ENCODE peak calls at places on chromosomes 1 and 21, in four cellular contexts. One of them, this sample, is unnamed.

GRCh38 chr1:47333922-47334764 is 553 bp downstream of the CMPK1 start:
- DNase-seq in H9: peak
- DNase-seq in nucleus accumbens: peak
- DNase-seq in HFFc6: peak
- DNase-seq in this sample: peak

GRCh38 chr1:50976890-50977574 is 7.0 kb downstream of the CDKN2C start:
- DNase-seq in HFFc6: peak
- DNase-seq in nucleus accumbens: peak
- DNase-seq in H9: peak
- DNase-seq in this sample: no peak

GRCh38 chr1:114032271-114033218 is 53.3 kb downstream of the OLFML3 start:
- DNase-seq in HFFc6: peak
- DNase-seq in nucleus accumbens: no peak
- DNase-seq in H9: peak
- DNase-seq in this sample: no peak

GRCh38 chr1:110393286-110393685 is 2.5 kb upstream of the SLC16A4 start:
- DNase-seq in HFFc6: no peak
- DNase-seq in H9: no peak
- DNase-seq in nucleus accumbens: no peak
- DNase-seq in this sample: no peak

GRCh38 chr1:29416825-29417557 is 180.7 kb downstream of the PTPRU start:
- DNase-seq in nucleus accumbens: no peak
- DNase-seq in HFFc6: no peak
- DNase-seq in H9: no peak
- DNase-seq in this sample: no peak

GRCh38 chr1:7993593-7994479 is 32.3 kb downstream of the ERRFI1 start:
- DNase-seq in HFFc6: peak
- DNase-seq in H9: no peak
- DNase-seq in nucleus accumbens: no peak
- DNase-seq in this sample: no peak

GRCh38 chr21:24225432-24225831 is 1381.8 kb downstream of the MRPL39 start:
- DNase-seq in H9: no peak
- DNase-seq in HFFc6: no peak
- DNase-seq in nucleus accumbens: no peak
- DNase-seq in this sample: no peak

GRCh38 chr1:220301630-220302029 is 29.4 kb upstream of the RAB3GAP2 start:
- DNase-seq in H9: no peak
- DNase-seq in HFFc6: no peak
- DNase-seq in nucleus accumbens: no peak
- DNase-seq in this sample: no peak

GRCh38 chr1:10585242-10585641 is 110.5 kb downstream of the PEX14 start:
- DNase-seq in H9: no peak
- DNase-seq in HFFc6: no peak
- DNase-seq in nucleus accumbens: no peak
- DNase-seq in this sample: no peak

GRCh38 chr1:53241828-53242227 is 3.5 kb upstream of the MAGOH start:
- DNase-seq in H9: no peak
- DNase-seq in nucleus accumbens: no peak
- DNase-seq in HFFc6: no peak
- DNase-seq in this sample: no peak

GRCh38 chr1:7447736-7448135 is 323.4 kb upstream of the VAMP3 start:
- DNase-seq in nucleus accumbens: no peak
- DNase-seq in HFFc6: no peak
- DNase-seq in H9: no peak
- DNase-seq in this sample: no peak

GRCh38 chr1:236425031-236425663 is 31.1 kb downstream of the EDARADD start:
- DNase-seq in HFFc6: no peak
- DNase-seq in nucleus accumbens: no peak
- DNase-seq in H9: peak
- DNase-seq in this sample: no peak

GRCh38 chr1:9542425-9542824 is 3.2 kb downstream of the SLC25A33 start:
- DNase-seq in H9: no peak
- DNase-seq in nucleus accumbens: no peak
- DNase-seq in HFFc6: peak
- DNase-seq in this sample: no peak

GRCh38 chr1:113242481-113242880 is 147.8 kb upstream of the MAGI3 start:
- DNase-seq in H9: no peak
- DNase-seq in HFFc6: no peak
- DNase-seq in nucleus accumbens: no peak
- DNase-seq in this sample: no peak

GRCh38 chr1:60809204-60809985 is 273.0 kb upstream of the NFIA start:
- DNase-seq in HFFc6: no peak
- DNase-seq in nucleus accumbens: no peak
- DNase-seq in H9: no peak
- DNase-seq in this sample: no peak

GRCh38 chr1:229480500-229480899 is 27.6 kb downstream of the NUP133 start:
- DNase-seq in H9: no peak
- DNase-seq in nucleus accumbens: no peak
- DNase-seq in HFFc6: no peak
- DNase-seq in this sample: no peak

GRCh38 chr1:23330846-23331245 is 13.2 kb downstream of the HNRNPR start:
- DNase-seq in H9: no peak
- DNase-seq in HFFc6: no peak
- DNase-seq in nucleus accumbens: no peak
- DNase-seq in this sample: no peak

GRCh38 chr1:206001476-206001888 is 1.7 kb downstream of the RAB7B start:
- DNase-seq in HFFc6: peak
- DNase-seq in nucleus accumbens: peak
- DNase-seq in H9: peak
- DNase-seq in this sample: no peak

GRCh38 chr21:34073032-34073748 is at the start of the genes MRPS6 and SLC5A3:
- DNase-seq in HFFc6: peak
- DNase-seq in nucleus accumbens: peak
- DNase-seq in H9: peak
- DNase-seq in this sample: peak

GRCh38 chr1:9402256-9402616 is 109.5 kb downstream of the SPSB1 start:
- DNase-seq in H9: no peak
- DNase-seq in nucleus accumbens: no peak
- DNase-seq in HFFc6: no peak
- DNase-seq in this sample: no peak

GRCh38 chr1:92277105-92277504 is 21.7 kb downstream of the GLMN start:
- DNase-seq in nucleus accumbens: no peak
- DNase-seq in HFFc6: peak
- DNase-seq in H9: no peak
- DNase-seq in this sample: no peak

GRCh38 chr1:53536606-53537005 is 77.4 kb downstream of the DMRTB1 start:
- DNase-seq in nucleus accumbens: no peak
- DNase-seq in H9: no peak
- DNase-seq in HFFc6: no peak
- DNase-seq in this sample: no peak

GRCh38 chr1:227429447-227430359 is 111.4 kb upstream of the CDC42BPA start:
- DNase-seq in H9: no peak
- DNase-seq in nucleus accumbens: no peak
- DNase-seq in HFFc6: peak
- DNase-seq in this sample: no peak

GRCh38 chr1:38589036-38589435 is 270.5 kb downstream of the RRAGC start:
- DNase-seq in H9: no peak
- DNase-seq in nucleus accumbens: no peak
- DNase-seq in HFFc6: no peak
- DNase-seq in this sample: peak

GRCh38 chr1:202343652-202344349 is 2.1 kb upstream of the UBE2T start:
- DNase-seq in HFFc6: peak
- DNase-seq in nucleus accumbens: no peak
- DNase-seq in H9: no peak
- DNase-seq in this sample: no peak

GRCh38 chr21:29271927-29272333 is 26.8 kb upstream of the BACH1 start:
- DNase-seq in nucleus accumbens: no peak
- DNase-seq in HFFc6: no peak
- DNase-seq in H9: no peak
- DNase-seq in this sample: no peak

GRCh38 chr1:198346178-198346577 is 189.4 kb downstream of the NEK7 start:
- DNase-seq in H9: no peak
- DNase-seq in nucleus accumbens: no peak
- DNase-seq in HFFc6: no peak
- DNase-seq in this sample: no peak

GRCh38 chr1:169143984-169144383 is 37.5 kb downstream of the ATP1B1 start:
- DNase-seq in H9: no peak
- DNase-seq in HFFc6: no peak
- DNase-seq in nucleus accumbens: no peak
- DNase-seq in this sample: no peak

GRCh38 chr21:36203603-36203889 is 46.9 kb downstream of the DOP1B start:
- DNase-seq in HFFc6: peak
- DNase-seq in nucleus accumbens: no peak
- DNase-seq in H9: no peak
- DNase-seq in this sample: no peak

GRCh38 chr1:92473781-92474495 is 12.8 kb downstream of the GFI1 start:
- DNase-seq in HFFc6: no peak
- DNase-seq in nucleus accumbens: no peak
- DNase-seq in H9: no peak
- DNase-seq in this sample: no peak

GRCh38 chr1:25624155-25624554 is 7.6 kb downstream of the MAN1C1 start:
- DNase-seq in H9: no peak
- DNase-seq in nucleus accumbens: no peak
- DNase-seq in HFFc6: no peak
- DNase-seq in this sample: no peak

GRCh38 chr21:38498057-38498833 is at the start of gene ERG:
- DNase-seq in HFFc6: no peak
- DNase-seq in H9: no peak
- DNase-seq in nucleus accumbens: no peak
- DNase-seq in this sample: peak

GRCh38 chr1:225816643-225817538 is 7.0 kb downstream of the EPHX1 start:
- DNase-seq in HFFc6: no peak
- DNase-seq in H9: no peak
- DNase-seq in nucleus accumbens: no peak
- DNase-seq in this sample: peak

GRCh38 chr1:116345830-116346229 is 27.2 kb upstream of the ATP1A1 start:
- DNase-seq in H9: peak
- DNase-seq in nucleus accumbens: no peak
- DNase-seq in HFFc6: no peak
- DNase-seq in this sample: no peak

GRCh38 chr1:18662286-18662639 is 31.6 kb downstream of the PAX7 start:
- DNase-seq in HFFc6: no peak
- DNase-seq in nucleus accumbens: no peak
- DNase-seq in H9: no peak
- DNase-seq in this sample: no peak

GRCh38 chr1:84412316-84412942 is 14.1 kb downstream of the DNASE2B start:
- DNase-seq in H9: no peak
- DNase-seq in nucleus accumbens: no peak
- DNase-seq in HFFc6: peak
- DNase-seq in this sample: no peak

GRCh38 chr1:89843279-89844121 is 22.7 kb downstream of the LRRC8D start:
- DNase-seq in nucleus accumbens: peak
- DNase-seq in HFFc6: peak
- DNase-seq in H9: peak
- DNase-seq in this sample: peak

GRCh38 chr1:119288751-119289150 is 79.8 kb upstream of the HAO2 start:
- DNase-seq in HFFc6: peak
- DNase-seq in nucleus accumbens: no peak
- DNase-seq in H9: no peak
- DNase-seq in this sample: no peak

GRCh38 chr1:52970149-52970548 is 43.1 kb downstream of the SCP2 start:
- DNase-seq in nucleus accumbens: no peak
- DNase-seq in H9: peak
- DNase-seq in HFFc6: no peak
- DNase-seq in this sample: no peak